ENCODE peak calls at places on chromosomes 13 and 19, in ten cellular contexts. Y is psoas muscle; M is lower leg skin; S is neural crest cell; T is H1; Z is mesothelial cell of epicardium; P is BE2C; L is WTC11; G is AG04450; K is CD4-positive, alpha-beta T cell. H is an unnamed sample.

GRCh38 chr13:58531614-58532013 is 900.1 kb downstream of the PCDH17 start:
- DNase-seq in L (no peak), M (no peak), T (no peak), G (no peak), Y (no peak), Z (no peak), P (no peak), S (no peak), K (no peak), H (no peak)

GRCh38 chr19:40415799-40416198 is 2.6 kb upstream of the PRX start:
- DNase-seq in Z (no peak), G (no peak), T (no peak), L (no peak), K (no peak), P (no peak), S (no peak), Y (no peak), M (no peak), H (no peak)

GRCh38 chr13:97234236-97234635 is 12.1 kb downstream of the MBNL2 start:
- DNase-seq in T (no peak), L (no peak), M (no peak), S (no peak), K (no peak), Y (no peak), P (no peak), G (no peak), Z (no peak), H (no peak)

GRCh38 chr13:94419304-94419943 is 60.1 kb downstream of the DCT start:
- DNase-seq in G (peak; percentile 15), T (no peak), M (no peak), S (no peak), K (no peak), L (no peak), Y (no peak), Z (no peak), P (no peak), H (no peak)

GRCh38 chr13:28831117-28831516 is 11.0 kb downstream of the MTUS2 start:
- DNase-seq in Y (no peak), Z (no peak), P (no peak), L (no peak), K (no peak), G (no peak), S (no peak), T (no peak), M (no peak), H (no peak)

GRCh38 chr13:99132295-99132835 is 68.3 kb upstream of the UBAC2 start:
- DNase-seq in M (no peak), L (no peak), P (no peak), G (no peak), Z (no peak), Y (no peak), T (no peak), S (no peak), K (no peak), H (no peak)

GRCh38 chr13:113582841-113583631 is 1.5 kb upstream of the TFDP1 start:
- DNase-seq in Z (no peak), P (no peak), S (no peak), M (peak; percentile 71), L (no peak), T (peak; percentile 44), Y (peak; percentile 16), K (peak; percentile 29), G (no peak), H (no peak)

GRCh38 chr13:110797230-110797877 is 83.9 kb downstream of the ING1 start:
- DNase-seq in M (no peak), S (no peak), L (no peak), Z (no peak), P (no peak), K (no peak), G (no peak), Y (no peak), T (no peak), H (no peak)

DNA sequence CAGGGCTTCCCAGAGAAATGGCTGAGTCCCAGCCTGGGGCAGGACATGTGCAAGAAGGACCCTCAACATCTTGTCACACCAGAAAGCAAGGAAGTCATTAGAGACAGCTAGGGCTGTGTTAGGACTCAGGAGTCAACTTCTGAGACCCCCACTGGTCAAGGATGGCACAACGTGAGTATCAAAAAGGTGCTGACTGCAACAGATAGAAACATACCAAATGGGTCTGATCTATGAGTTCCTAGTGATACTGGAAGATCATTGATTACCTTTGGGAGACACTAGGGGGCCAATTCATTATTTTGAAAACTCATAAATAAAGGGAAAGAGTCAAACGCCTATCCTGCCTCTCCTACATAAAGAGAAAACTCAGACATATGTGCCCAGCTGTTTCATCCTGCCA is 73.5 kb upstream of the GJB6 start:
- DNase-seq in T (no peak), L (no peak), S (no peak), Y (no peak), M (no peak), Z (no peak), K (no peak), G (no peak), P (no peak), H (no peak)
- TF ChIP-seq CTCF in T (no peak), L (no peak), S (no peak), Y (no peak), M (no peak), Z (no peak), K (no peak), G (no peak), P (no peak), H (no peak)

DNA sequence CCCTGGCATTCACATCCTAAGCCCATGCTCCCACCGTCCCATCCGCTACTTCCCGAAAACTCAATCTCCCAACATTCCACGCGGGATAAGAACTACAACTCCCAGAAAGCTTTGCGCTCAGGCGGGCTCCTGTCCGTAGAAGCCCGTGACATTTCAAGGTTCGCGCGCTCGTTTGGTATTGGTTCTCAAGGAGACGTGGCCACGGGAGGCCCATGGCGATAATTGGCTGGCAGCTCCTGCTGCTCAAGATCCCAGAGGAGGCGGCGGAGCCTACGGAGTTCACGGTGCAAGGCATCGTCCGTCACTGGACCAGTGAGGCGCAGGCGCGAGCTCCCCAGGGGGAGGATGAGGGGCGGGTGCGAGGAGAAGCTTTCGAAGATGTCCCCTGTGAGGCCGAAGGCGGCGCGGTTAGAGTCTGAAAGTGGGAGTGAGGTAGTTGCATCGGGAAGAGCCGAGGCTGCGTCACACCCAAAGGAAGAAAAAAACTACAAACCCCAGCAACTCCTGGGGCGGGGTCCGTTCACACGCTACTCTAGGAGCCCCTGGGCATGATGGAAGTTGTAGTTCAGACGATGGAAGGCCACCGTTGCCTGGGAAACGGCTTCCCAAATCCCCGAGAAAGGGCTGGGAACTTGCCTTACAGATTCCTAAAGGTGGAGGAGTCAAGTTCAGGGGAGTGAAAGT is 1.2 kb upstream of the MAMSTR start:
- DNase-seq in K (peak; percentile 86), Y (peak; percentile 100), S (peak; percentile 94), P (peak; percentile 99), T (peak; percentile 97), Z (peak; percentile 95), G (peak; percentile 98), M (peak; percentile 99), L (peak; percentile 98), H (peak; percentile 82)
- TF ChIP-seq CTCF in K (no peak), Y (no peak), S (no peak), P (no peak), T (no peak), Z (no peak), G (peak; percentile 10), M (no peak), L (no peak), H (no peak)

DNA sequence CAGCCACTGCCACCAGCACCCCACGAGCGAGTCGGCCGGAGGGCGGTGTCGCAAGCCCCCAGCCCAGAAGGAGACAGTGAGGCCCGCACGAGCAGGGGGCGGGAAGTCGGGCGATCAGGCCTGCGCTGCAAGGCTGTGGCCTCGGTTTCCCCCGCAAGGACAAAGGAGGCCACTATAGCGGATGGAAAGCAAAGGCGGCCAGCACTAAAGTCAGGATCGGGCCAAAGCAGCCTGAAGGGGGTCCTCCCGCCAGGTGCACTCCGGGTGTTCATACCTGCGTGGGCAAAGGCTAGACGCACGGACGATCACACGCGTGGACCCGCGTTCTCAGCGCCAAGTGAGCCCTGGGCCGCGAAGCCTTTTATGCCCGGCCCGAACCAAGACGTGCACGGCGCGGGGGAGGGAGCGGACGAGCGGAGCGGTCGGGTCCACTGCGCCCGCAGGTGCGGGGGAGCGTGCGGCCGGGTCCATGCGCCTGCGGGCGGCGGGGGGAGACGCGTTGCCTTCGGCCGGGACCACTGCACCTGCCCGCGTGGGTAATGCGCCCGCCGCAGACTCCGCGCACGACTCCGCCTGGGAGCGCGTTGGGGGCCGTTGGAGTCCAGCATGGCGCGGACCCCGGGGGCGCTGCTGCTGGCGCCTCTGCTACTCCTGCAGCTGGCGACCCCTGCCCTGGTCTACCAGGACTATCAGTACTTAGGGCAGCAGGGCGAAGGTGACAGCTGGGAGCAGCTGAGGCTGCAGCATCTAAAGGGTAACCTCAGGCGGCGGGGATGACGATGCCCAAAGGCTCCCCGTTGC is at the start of the genes PRDX2 and THSD8:
- DNase-seq in M (peak; percentile 95), T (peak; percentile 87), K (peak; percentile 83), G (no peak), S (peak; percentile 77), Z (peak; percentile 84), Y (peak; percentile 89), L (peak; percentile 82), P (peak; percentile 86), H (no peak)
- TF ChIP-seq CTCF in M (no peak), T (no peak), K (no peak), G (no peak), S (no peak), Z (no peak), Y (peak; percentile 3), L (no peak), P (no peak), H (no peak)

GRCh38 chr13:51260154-51260553 is 38.0 kb downstream of the FAM124A start:
- DNase-seq in K (no peak), Y (no peak), T (peak; percentile 35), Z (no peak), S (no peak), G (no peak), L (no peak), P (no peak), M (no peak), H (no peak)

GRCh38 chr13:51262501-51263211 is 40.5 kb downstream of the FAM124A start:
- DNase-seq in P (no peak), Y (no peak), T (no peak), K (no peak), G (no peak), S (no peak), L (no peak), Z (no peak), M (no peak), H (no peak)

GRCh38 chr13:51259359-51259645 is 37.1 kb downstream of the FAM124A start:
- DNase-seq in T (no peak), Y (no peak), G (no peak), P (no peak), K (no peak), S (no peak), Z (no peak), M (no peak), L (no peak), H (no peak)

GRCh38 chr13:51258612-51259358 is 36.6 kb downstream of the FAM124A start:
- DNase-seq in S (peak; percentile 14), P (no peak), M (no peak), T (peak; percentile 44), Z (no peak), G (no peak), L (no peak), Y (no peak), K (no peak), H (no peak)

DNA sequence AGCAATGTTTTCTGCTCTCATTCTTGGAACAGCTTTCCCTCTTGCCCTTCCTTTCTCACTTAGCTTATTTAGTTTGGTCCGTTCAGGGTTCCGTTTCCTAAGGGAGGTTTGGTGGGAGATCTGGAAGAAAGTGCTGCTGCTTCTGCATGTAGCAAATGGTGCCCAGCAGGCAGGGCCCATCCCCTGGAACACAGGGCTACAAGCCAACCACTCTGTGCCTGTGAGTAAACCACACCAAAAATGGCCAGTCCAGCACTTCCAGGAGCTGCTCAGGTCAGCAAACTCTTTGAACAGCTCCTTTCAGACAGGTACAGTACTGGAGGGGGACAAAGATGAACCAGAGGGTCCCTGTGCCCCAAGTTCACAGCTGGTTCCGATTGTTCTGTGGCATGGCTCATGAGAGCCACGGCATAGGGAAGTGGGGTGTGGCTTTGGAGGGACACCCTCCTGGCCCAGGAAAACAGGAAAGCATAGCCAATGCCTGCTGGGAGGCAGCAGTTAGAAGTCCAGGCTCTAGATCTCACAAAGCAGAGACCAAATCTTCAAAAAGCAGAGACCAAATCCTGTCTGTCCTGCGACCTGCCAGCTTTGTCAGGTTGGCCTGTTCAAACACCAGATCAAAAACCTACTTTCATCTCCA is 39.5 kb downstream of the FAM124A start:
- DNase-seq in P (no peak), T (peak; percentile 43), K (no peak), S (no peak), L (no peak), Y (no peak), M (no peak), G (no peak), Z (no peak), H (no peak)
- TF ChIP-seq CTCF in P (no peak), T (no peak), K (no peak), S (no peak), L (no peak), Y (no peak), M (no peak), G (no peak), Z (no peak), H (no peak)